ENCODE peak calls at places on chromosome 11, in seven cellular contexts. One of them, this sample, is unnamed.

GRCh38 chr11:86230196-86230813 is 14.2 kb upstream of the EED start:
- DNase-seq in anterior cingulate cortex: no peak
- DNase-seq in naive thymus-derived CD8-positive, alpha-beta T cell: no peak
- DNase-seq in renal cortical epithelial cell: peak
- DNase-seq in SK-N-SH: no peak
- DNase-seq in neuronal stem cell: no peak
- DNase-seq in ovary: no peak
- DNase-seq in this sample: no peak

GRCh38 chr11:119317592-119318239 is 786 bp upstream of the MCAM start:
- DNase-seq in neuronal stem cell: no peak
- DNase-seq in naive thymus-derived CD8-positive, alpha-beta T cell: no peak
- DNase-seq in SK-N-SH: peak
- DNase-seq in anterior cingulate cortex: no peak
- DNase-seq in renal cortical epithelial cell: no peak
- DNase-seq in ovary: no peak
- DNase-seq in this sample: no peak

GRCh38 chr11:74005721-74006517 is 3.0 kb downstream of the UCP3 start:
- DNase-seq in naive thymus-derived CD8-positive, alpha-beta T cell: no peak
- DNase-seq in SK-N-SH: peak
- DNase-seq in neuronal stem cell: no peak
- DNase-seq in anterior cingulate cortex: no peak
- DNase-seq in ovary: no peak
- DNase-seq in renal cortical epithelial cell: no peak
- DNase-seq in this sample: no peak

GRCh38 chr11:102306048-102306575 is 11.2 kb upstream of the BIRC3 start:
- DNase-seq in neuronal stem cell: no peak
- DNase-seq in SK-N-SH: peak
- DNase-seq in ovary: no peak
- DNase-seq in naive thymus-derived CD8-positive, alpha-beta T cell: no peak
- DNase-seq in renal cortical epithelial cell: peak
- DNase-seq in anterior cingulate cortex: no peak
- DNase-seq in this sample: peak

GRCh38 chr11:27357250-27357649 is 5.8 kb downstream of the CCDC34 start:
- DNase-seq in ovary: no peak
- DNase-seq in naive thymus-derived CD8-positive, alpha-beta T cell: no peak
- DNase-seq in SK-N-SH: no peak
- DNase-seq in anterior cingulate cortex: no peak
- DNase-seq in neuronal stem cell: no peak
- DNase-seq in renal cortical epithelial cell: no peak
- DNase-seq in this sample: no peak

GRCh38 chr11:105109353-105109752 is 30.2 kb downstream of the CARD18 start:
- DNase-seq in neuronal stem cell: no peak
- DNase-seq in SK-N-SH: no peak
- DNase-seq in naive thymus-derived CD8-positive, alpha-beta T cell: no peak
- DNase-seq in renal cortical epithelial cell: no peak
- DNase-seq in anterior cingulate cortex: no peak
- DNase-seq in ovary: no peak
- DNase-seq in this sample: no peak

GRCh38 chr11:69915501-69916250 is 96.5 kb upstream of the FGF3 start:
- DNase-seq in ovary: peak
- DNase-seq in SK-N-SH: peak
- DNase-seq in naive thymus-derived CD8-positive, alpha-beta T cell: no peak
- DNase-seq in anterior cingulate cortex: peak
- DNase-seq in renal cortical epithelial cell: peak
- DNase-seq in neuronal stem cell: peak
- DNase-seq in this sample: peak

GRCh38 chr11:6628526-6628925 is 9.3 kb upstream of the TPP1 start:
- DNase-seq in naive thymus-derived CD8-positive, alpha-beta T cell: no peak
- DNase-seq in anterior cingulate cortex: no peak
- DNase-seq in SK-N-SH: no peak
- DNase-seq in neuronal stem cell: no peak
- DNase-seq in ovary: no peak
- DNase-seq in renal cortical epithelial cell: no peak
- DNase-seq in this sample: no peak

GRCh38 chr11:70568504-70569172 is 170.3 kb downstream of the CTTN start:
- DNase-seq in neuronal stem cell: no peak
- DNase-seq in renal cortical epithelial cell: no peak
- DNase-seq in anterior cingulate cortex: no peak
- DNase-seq in ovary: peak
- DNase-seq in SK-N-SH: peak
- DNase-seq in naive thymus-derived CD8-positive, alpha-beta T cell: no peak
- DNase-seq in this sample: no peak

GRCh38 chr11:58494096-58494495 is 13.8 kb downstream of the OR5B21 start:
- DNase-seq in SK-N-SH: no peak
- DNase-seq in naive thymus-derived CD8-positive, alpha-beta T cell: no peak
- DNase-seq in anterior cingulate cortex: no peak
- DNase-seq in neuronal stem cell: no peak
- DNase-seq in ovary: no peak
- DNase-seq in renal cortical epithelial cell: no peak
- DNase-seq in this sample: no peak

GRCh38 chr11:65654375-65655349 is 8.1 kb downstream of the RELA start:
- DNase-seq in ovary: peak
- DNase-seq in SK-N-SH: no peak
- DNase-seq in neuronal stem cell: no peak
- DNase-seq in renal cortical epithelial cell: no peak
- DNase-seq in naive thymus-derived CD8-positive, alpha-beta T cell: no peak
- DNase-seq in anterior cingulate cortex: no peak
- DNase-seq in this sample: no peak